ENCODE peak calls at places on chromosomes 1 and 21, in ten cellular contexts. One of them, this sample, is unnamed.

GRCh38 chr1:54474500-54475235 is 68.5 kb upstream of the SSBP3 start:
- DNase-seq in PC-3: no peak
- DNase-seq in A549: no peak
- DNase-seq in GM23248: peak
- DNase-seq in MM.1S: no peak
- DNase-seq in trophoblast cell: no peak
- DNase-seq in PC-9: no peak
- DNase-seq in fibroblast of lung: no peak
- DNase-seq in endothelial cell of umbilical vein: no peak
- DNase-seq in mammary epithelial cell: no peak
- DNase-seq in this sample: peak

GRCh38 chr1:108584320-108584968 is 24.5 kb downstream of the EEIG2 start:
- DNase-seq in endothelial cell of umbilical vein: peak
- DNase-seq in GM23248: no peak
- DNase-seq in PC-9: no peak
- DNase-seq in trophoblast cell: no peak
- DNase-seq in fibroblast of lung: no peak
- DNase-seq in mammary epithelial cell: no peak
- DNase-seq in A549: no peak
- DNase-seq in PC-3: peak
- DNase-seq in MM.1S: no peak
- DNase-seq in this sample: no peak

GRCh38 chr21:29664615-29665014 is 275.2 kb downstream of the GRIK1 start:
- DNase-seq in A549: no peak
- DNase-seq in endothelial cell of umbilical vein: peak
- DNase-seq in MM.1S: no peak
- DNase-seq in PC-9: no peak
- DNase-seq in fibroblast of lung: no peak
- DNase-seq in GM23248: no peak
- DNase-seq in PC-3: no peak
- DNase-seq in trophoblast cell: no peak
- DNase-seq in mammary epithelial cell: no peak
- DNase-seq in this sample: no peak

GRCh38 chr1:21648791-21649190 is 20.4 kb downstream of the RAP1GAP start:
- DNase-seq in MM.1S: no peak
- DNase-seq in PC-9: no peak
- DNase-seq in GM23248: no peak
- DNase-seq in A549: no peak
- DNase-seq in trophoblast cell: no peak
- DNase-seq in mammary epithelial cell: no peak
- DNase-seq in endothelial cell of umbilical vein: no peak
- DNase-seq in fibroblast of lung: no peak
- DNase-seq in PC-3: no peak
- DNase-seq in this sample: no peak

GRCh38 chr1:59150537-59151386 is 146.1 kb upstream of the FGGY start:
- DNase-seq in GM23248: peak
- DNase-seq in PC-3: peak
- DNase-seq in fibroblast of lung: peak
- DNase-seq in mammary epithelial cell: peak
- DNase-seq in A549: peak
- DNase-seq in PC-9: peak
- DNase-seq in endothelial cell of umbilical vein: peak
- DNase-seq in trophoblast cell: peak
- DNase-seq in MM.1S: peak
- DNase-seq in this sample: peak

GRCh38 chr21:25664462-25665070 is 25.5 kb downstream of the JAM2 start:
- DNase-seq in fibroblast of lung: no peak
- DNase-seq in MM.1S: no peak
- DNase-seq in trophoblast cell: no peak
- DNase-seq in PC-9: no peak
- DNase-seq in GM23248: no peak
- DNase-seq in mammary epithelial cell: no peak
- DNase-seq in endothelial cell of umbilical vein: no peak
- DNase-seq in PC-3: no peak
- DNase-seq in A549: no peak
- DNase-seq in this sample: no peak

GRCh38 chr1:25699501-25700089 is 83.0 kb downstream of the MAN1C1 start:
- DNase-seq in trophoblast cell: no peak
- DNase-seq in fibroblast of lung: no peak
- DNase-seq in endothelial cell of umbilical vein: no peak
- DNase-seq in GM23248: peak
- DNase-seq in A549: no peak
- DNase-seq in mammary epithelial cell: no peak
- DNase-seq in PC-9: no peak
- DNase-seq in MM.1S: no peak
- DNase-seq in PC-3: no peak
- DNase-seq in this sample: no peak

GRCh38 chr1:69921501-69921900 is 283.9 kb downstream of the LRRC40 start:
- DNase-seq in A549: no peak
- DNase-seq in PC-3: no peak
- DNase-seq in trophoblast cell: no peak
- DNase-seq in endothelial cell of umbilical vein: no peak
- DNase-seq in GM23248: no peak
- DNase-seq in fibroblast of lung: no peak
- DNase-seq in MM.1S: no peak
- DNase-seq in mammary epithelial cell: no peak
- DNase-seq in PC-9: no peak
- DNase-seq in this sample: no peak

GRCh38 chr1:19654386-19654785 is 10.3 kb downstream of the NBL1 start:
- DNase-seq in A549: no peak
- DNase-seq in trophoblast cell: no peak
- DNase-seq in PC-3: peak
- DNase-seq in PC-9: no peak
- DNase-seq in endothelial cell of umbilical vein: no peak
- DNase-seq in fibroblast of lung: no peak
- DNase-seq in GM23248: peak
- DNase-seq in MM.1S: no peak
- DNase-seq in mammary epithelial cell: no peak
- DNase-seq in this sample: peak

GRCh38 chr1:211635602-211636205 is 39.7 kb downstream of the NEK2 start:
- DNase-seq in GM23248: peak
- DNase-seq in PC-9: no peak
- DNase-seq in mammary epithelial cell: no peak
- DNase-seq in A549: no peak
- DNase-seq in PC-3: no peak
- DNase-seq in MM.1S: no peak
- DNase-seq in fibroblast of lung: peak
- DNase-seq in trophoblast cell: no peak
- DNase-seq in endothelial cell of umbilical vein: no peak
- DNase-seq in this sample: peak

GRCh38 chr1:233359905-233360304 is 32.4 kb downstream of the MAP3K21 start:
- DNase-seq in endothelial cell of umbilical vein: no peak
- DNase-seq in MM.1S: no peak
- DNase-seq in PC-3: no peak
- DNase-seq in GM23248: no peak
- DNase-seq in fibroblast of lung: no peak
- DNase-seq in trophoblast cell: no peak
- DNase-seq in A549: no peak
- DNase-seq in mammary epithelial cell: no peak
- DNase-seq in PC-9: no peak
- DNase-seq in this sample: no peak

GRCh38 chr1:42085596-42085995 is 67.6 kb upstream of the GUCA2B start:
- DNase-seq in MM.1S: no peak
- DNase-seq in fibroblast of lung: peak
- DNase-seq in PC-3: no peak
- DNase-seq in PC-9: no peak
- DNase-seq in A549: no peak
- DNase-seq in GM23248: peak
- DNase-seq in trophoblast cell: no peak
- DNase-seq in mammary epithelial cell: no peak
- DNase-seq in endothelial cell of umbilical vein: no peak
- DNase-seq in this sample: no peak

GRCh38 chr1:175090775-175091174 is 23.1 kb downstream of the TNN start:
- DNase-seq in PC-3: no peak
- DNase-seq in GM23248: no peak
- DNase-seq in fibroblast of lung: no peak
- DNase-seq in A549: no peak
- DNase-seq in MM.1S: no peak
- DNase-seq in trophoblast cell: no peak
- DNase-seq in mammary epithelial cell: no peak
- DNase-seq in PC-9: no peak
- DNase-seq in endothelial cell of umbilical vein: no peak
- DNase-seq in this sample: no peak

GRCh38 chr1:67213164-67213563 is 46.9 kb downstream of the IL23R start:
- DNase-seq in A549: peak
- DNase-seq in trophoblast cell: no peak
- DNase-seq in endothelial cell of umbilical vein: peak
- DNase-seq in MM.1S: peak
- DNase-seq in fibroblast of lung: peak
- DNase-seq in mammary epithelial cell: no peak
- DNase-seq in GM23248: peak
- DNase-seq in PC-9: no peak
- DNase-seq in PC-3: peak
- DNase-seq in this sample: peak

GRCh38 chr1:1623181-1623630 is 7.9 kb downstream of the MIB2 start:
- DNase-seq in MM.1S: no peak
- DNase-seq in PC-9: no peak
- DNase-seq in GM23248: no peak
- DNase-seq in A549: no peak
- DNase-seq in trophoblast cell: no peak
- DNase-seq in endothelial cell of umbilical vein: no peak
- DNase-seq in PC-3: no peak
- DNase-seq in fibroblast of lung: no peak
- DNase-seq in mammary epithelial cell: no peak
- DNase-seq in this sample: peak

GRCh38 chr1:15833069-15833679 is 14.3 kb upstream of the SPEN start:
- DNase-seq in PC-3: peak
- DNase-seq in MM.1S: no peak
- DNase-seq in trophoblast cell: peak
- DNase-seq in fibroblast of lung: peak
- DNase-seq in endothelial cell of umbilical vein: no peak
- DNase-seq in GM23248: peak
- DNase-seq in mammary epithelial cell: peak
- DNase-seq in A549: no peak
- DNase-seq in PC-9: peak
- DNase-seq in this sample: no peak

GRCh38 chr1:221335161-221336101 is 406.5 kb downstream of the DUSP10 start:
- DNase-seq in GM23248: peak
- DNase-seq in trophoblast cell: no peak
- DNase-seq in MM.1S: no peak
- DNase-seq in mammary epithelial cell: peak
- DNase-seq in PC-3: peak
- DNase-seq in PC-9: peak
- DNase-seq in fibroblast of lung: peak
- DNase-seq in endothelial cell of umbilical vein: no peak
- DNase-seq in A549: no peak
- DNase-seq in this sample: peak

GRCh38 chr1:227934476-227935313 is 13.0 kb downstream of the WNT9A start:
- DNase-seq in endothelial cell of umbilical vein: peak
- DNase-seq in PC-9: peak
- DNase-seq in MM.1S: no peak
- DNase-seq in mammary epithelial cell: peak
- DNase-seq in trophoblast cell: peak
- DNase-seq in A549: peak
- DNase-seq in GM23248: peak
- DNase-seq in fibroblast of lung: peak
- DNase-seq in PC-3: peak
- DNase-seq in this sample: peak

GRCh38 chr1:204498980-204499379 is 4.4 kb upstream of the PIK3C2B start:
- DNase-seq in trophoblast cell: no peak
- DNase-seq in A549: no peak
- DNase-seq in PC-3: no peak
- DNase-seq in fibroblast of lung: no peak
- DNase-seq in PC-9: no peak
- DNase-seq in MM.1S: no peak
- DNase-seq in mammary epithelial cell: no peak
- DNase-seq in GM23248: no peak
- DNase-seq in endothelial cell of umbilical vein: no peak
- DNase-seq in this sample: no peak
- H3K4me2 ChIP-seq in trophoblast cell: no peak
- H3K4me2 ChIP-seq in A549: no peak
- H3K4me2 ChIP-seq in PC-3: no peak
- H3K4me2 ChIP-seq in fibroblast of lung: no peak
- H3K4me2 ChIP-seq in PC-9: no peak
- H3K4me2 ChIP-seq in MM.1S: no peak
- H3K4me2 ChIP-seq in mammary epithelial cell: no peak
- H3K4me2 ChIP-seq in GM23248: no peak
- H3K4me2 ChIP-seq in endothelial cell of umbilical vein: no peak
- H3K4me2 ChIP-seq in this sample: no peak

GRCh38 chr21:41830764-41831452 is 48.2 kb downstream of the PRDM15 start:
- DNase-seq in A549: no peak
- DNase-seq in fibroblast of lung: no peak
- DNase-seq in GM23248: no peak
- DNase-seq in PC-9: no peak
- DNase-seq in endothelial cell of umbilical vein: no peak
- DNase-seq in MM.1S: no peak
- DNase-seq in trophoblast cell: no peak
- DNase-seq in PC-3: no peak
- DNase-seq in mammary epithelial cell: no peak
- DNase-seq in this sample: peak
- H3K4me2 ChIP-seq in A549: no peak
- H3K4me2 ChIP-seq in fibroblast of lung: no peak
- H3K4me2 ChIP-seq in GM23248: no peak
- H3K4me2 ChIP-seq in PC-9: no peak
- H3K4me2 ChIP-seq in endothelial cell of umbilical vein: no peak
- H3K4me2 ChIP-seq in MM.1S: no peak
- H3K4me2 ChIP-seq in trophoblast cell: no peak
- H3K4me2 ChIP-seq in PC-3: no peak
- H3K4me2 ChIP-seq in mammary epithelial cell: no peak
- H3K4me2 ChIP-seq in this sample: no peak

DNA sequence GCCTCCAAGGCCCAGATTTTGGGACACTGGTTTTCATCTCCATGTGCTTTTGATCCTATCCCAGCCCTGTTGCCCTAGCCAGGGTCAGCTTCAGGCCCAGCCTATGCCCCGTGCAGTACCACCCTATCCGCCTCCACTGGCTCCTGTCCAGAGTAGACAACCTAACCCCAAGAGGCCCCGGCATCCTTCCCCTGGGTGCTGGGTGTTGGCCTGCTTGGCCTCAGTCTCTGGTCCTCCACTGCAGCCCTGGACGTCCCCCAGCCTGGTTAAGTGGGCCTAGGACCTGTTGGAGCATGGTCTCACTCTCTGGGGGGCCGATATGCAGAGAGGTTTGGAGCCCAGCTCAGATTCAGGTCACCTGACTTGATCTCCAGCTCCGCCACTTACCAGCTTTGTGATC is 1.6 kb downstream of the CSF3R start:
- DNase-seq in fibroblast of lung: no peak
- DNase-seq in PC-3: no peak
- DNase-seq in mammary epithelial cell: no peak
- DNase-seq in endothelial cell of umbilical vein: no peak
- DNase-seq in MM.1S: no peak
- DNase-seq in A549: no peak
- DNase-seq in trophoblast cell: no peak
- DNase-seq in PC-9: no peak
- DNase-seq in GM23248: no peak
- DNase-seq in this sample: no peak
- H3K4me2 ChIP-seq in fibroblast of lung: no peak
- H3K4me2 ChIP-seq in PC-3: no peak
- H3K4me2 ChIP-seq in mammary epithelial cell: no peak
- H3K4me2 ChIP-seq in endothelial cell of umbilical vein: no peak
- H3K4me2 ChIP-seq in MM.1S: no peak
- H3K4me2 ChIP-seq in A549: no peak
- H3K4me2 ChIP-seq in trophoblast cell: no peak
- H3K4me2 ChIP-seq in PC-9: no peak
- H3K4me2 ChIP-seq in GM23248: no peak
- H3K4me2 ChIP-seq in this sample: no peak

DNA sequence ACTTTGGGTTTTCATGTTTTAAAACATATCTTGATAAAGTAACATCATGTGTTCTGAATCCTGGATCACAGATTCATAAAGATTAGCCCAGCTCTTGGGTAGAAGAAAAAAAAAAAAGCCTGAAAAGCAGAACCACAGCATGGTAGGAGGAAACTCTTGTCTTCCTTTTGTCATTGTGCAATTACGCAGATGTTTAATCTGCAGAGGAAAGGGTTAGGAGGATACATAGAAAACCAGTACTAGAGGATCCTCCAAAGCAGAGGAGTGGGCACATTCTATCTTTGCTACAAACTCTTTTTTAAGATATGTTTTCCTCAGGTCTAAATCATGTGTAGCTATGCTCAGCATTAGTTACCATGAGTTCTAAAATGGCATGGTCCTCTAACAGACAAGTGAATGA is 107.1 kb downstream of the NME7 start:
- DNase-seq in GM23248: no peak
- DNase-seq in mammary epithelial cell: no peak
- DNase-seq in trophoblast cell: no peak
- DNase-seq in MM.1S: no peak
- DNase-seq in PC-9: no peak
- DNase-seq in endothelial cell of umbilical vein: no peak
- DNase-seq in fibroblast of lung: no peak
- DNase-seq in PC-3: no peak
- DNase-seq in A549: no peak
- DNase-seq in this sample: no peak
- H3K4me2 ChIP-seq in GM23248: no peak
- H3K4me2 ChIP-seq in mammary epithelial cell: no peak
- H3K4me2 ChIP-seq in trophoblast cell: no peak
- H3K4me2 ChIP-seq in MM.1S: no peak
- H3K4me2 ChIP-seq in PC-9: no peak
- H3K4me2 ChIP-seq in endothelial cell of umbilical vein: no peak
- H3K4me2 ChIP-seq in fibroblast of lung: no peak
- H3K4me2 ChIP-seq in PC-3: no peak
- H3K4me2 ChIP-seq in A549: no peak
- H3K4me2 ChIP-seq in this sample: no peak